ENCODE peak calls at places on chromosomes 13 and 19, in four cellular contexts. I is upper lobe of left lung, W is epithelial cell of proximal tubule, H is OCI-LY7. O is an unnamed sample.

GRCh38 chr13:30802953-30803478 is 67.7 kb downstream of the ALOX5AP start:
- DNase-seq in I (peak; percentile 93), W (no peak), H (peak; percentile 82), O (no peak)

GRCh38 chr13:87999791-88000190 is 328.6 kb downstream of the SLITRK5 start:
- DNase-seq in I (no peak), W (no peak), H (peak; percentile 3), O (no peak)

GRCh38 chr13:50453238-50453637 is 390.3 kb downstream of the DLEU7 start:
- DNase-seq in I (no peak), W (no peak), H (no peak), O (no peak)

GRCh38 chr19:4523306-4524110 is 5.2 kb upstream of the PLIN4 start:
- DNase-seq in I (peak; percentile 79), W (no peak), H (peak; percentile 33), O (no peak)

GRCh38 chr13:45447050-45447661 is 17.6 kb upstream of the COG3 start:
- DNase-seq in I (no peak), W (no peak), H (no peak), O (no peak)

GRCh38 chr19:7709932-7710460 is 8.1 kb upstream of the FCER2 start:
- DNase-seq in I (no peak), W (no peak), H (no peak), O (no peak)

GRCh38 chr13:51058461-51059167 is 52.5 kb downstream of the C13orf42 start:
- DNase-seq in I (no peak), W (no peak), H (no peak), O (no peak)

GRCh38 chr13:48153186-48153585 is 58.3 kb upstream of the MED4 start:
- DNase-seq in I (no peak), W (no peak), H (no peak), O (no peak)

GRCh38 chr13:93244141-93244917 is 17.7 kb downstream of the GPC6 start:
- DNase-seq in I (no peak), W (peak; percentile 66), H (no peak), O (no peak)

GRCh38 chr13:27455331-27455855 is 5.0 kb upstream of the MTIF3 start:
- DNase-seq in I (no peak), W (no peak), H (peak; percentile 52), O (no peak)

GRCh38 chr13:41137951-41138350 is 5.3 kb upstream of the KBTBD6 start:
- DNase-seq in I (no peak), W (peak; percentile 82), H (no peak), O (peak; percentile 61)

GRCh38 chr13:106063591-106064308 is 471.7 kb downstream of the EFNB2 start:
- DNase-seq in I (no peak), W (peak; percentile 30), H (no peak), O (peak; percentile 58)

GRCh38 chr13:36131215-36131930 is at the start of gene DCLK1:
- DNase-seq in I (peak; percentile 93), W (no peak), H (no peak), O (no peak)

GRCh38 chr13:84609716-84610115 is 727.4 kb upstream of the SLITRK1 start:
- DNase-seq in I (no peak), W (peak; percentile 88), H (no peak), O (no peak)

GRCh38 chr13:25752957-25753540 is 298.8 kb downstream of the SHISA2 start:
- DNase-seq in I (no peak), W (no peak), H (no peak), O (peak; percentile 29)

GRCh38 chr13:110380359-110381028 is 73.4 kb downstream of the COL4A2 start:
- DNase-seq in I (no peak), W (no peak), H (no peak), O (no peak)

GRCh38 chr13:64553411-64554129 is 2676.6 kb downstream of the PCDH9 start:
- DNase-seq in I (no peak), W (no peak), H (no peak), O (no peak)

GRCh38 chr13:75959861-75960481 is 323.8 kb downstream of the LMO7 start:
- DNase-seq in I (no peak), W (no peak), H (no peak), O (no peak)

GRCh38 chr13:50805805-50806204 is 37.7 kb downstream of the DLEU7 start:
- DNase-seq in I (no peak), W (no peak), H (peak; percentile 41), O (no peak)

GRCh38 chr19:40398417-40399056 is 8.6 kb upstream of the HIPK4 start:
- DNase-seq in I (peak; percentile 84), W (no peak), H (peak; percentile 67), O (no peak)

GRCh38 chr19:19615086-19615485 is 3.4 kb downstream of the PBX4 start:
- DNase-seq in I (no peak), W (no peak), H (no peak), O (no peak)

GRCh38 chr13:41608779-41609178 is 151.4 kb downstream of the RGCC start:
- DNase-seq in I (no peak), W (no peak), H (no peak), O (no peak)

GRCh38 chr19:4015705-4016402 is 8.3 kb downstream of the PIAS4 start:
- DNase-seq in I (peak; percentile 74), W (no peak), H (no peak), O (no peak)

GRCh38 chr13:25286308-25286968 is 850 bp downstream of the MTMR6 start:
- DNase-seq in I (no peak), W (no peak), H (peak; percentile 72), O (no peak)

GRCh38 chr19:34370117-34370516 is 5.1 kb downstream of the GPI start:
- DNase-seq in I (no peak), W (no peak), H (no peak), O (no peak)

GRCh38 chr13:40063743-40064142 is 408.3 kb downstream of the COG6 start:
- DNase-seq in I (no peak), W (no peak), H (no peak), O (no peak)

GRCh38 chr13:47845981-47846380 is 155.1 kb downstream of the SUCLA2 start:
- DNase-seq in I (no peak), W (no peak), H (no peak), O (no peak)

GRCh38 chr19:29926031-29926430 is 16.0 kb upstream of the URI1 start:
- DNase-seq in I (no peak), W (no peak), H (no peak), O (no peak)

GRCh38 chr19:33177417-33177976 is 16.6 kb upstream of the LRP3 start:
- DNase-seq in I (no peak), W (no peak), H (no peak), O (no peak)

GRCh38 chr19:44626067-44626624 is 12.8 kb downstream of the IGSF23 start:
- DNase-seq in I (no peak), W (peak; percentile 99), H (no peak), O (peak; percentile 85)

DNA sequence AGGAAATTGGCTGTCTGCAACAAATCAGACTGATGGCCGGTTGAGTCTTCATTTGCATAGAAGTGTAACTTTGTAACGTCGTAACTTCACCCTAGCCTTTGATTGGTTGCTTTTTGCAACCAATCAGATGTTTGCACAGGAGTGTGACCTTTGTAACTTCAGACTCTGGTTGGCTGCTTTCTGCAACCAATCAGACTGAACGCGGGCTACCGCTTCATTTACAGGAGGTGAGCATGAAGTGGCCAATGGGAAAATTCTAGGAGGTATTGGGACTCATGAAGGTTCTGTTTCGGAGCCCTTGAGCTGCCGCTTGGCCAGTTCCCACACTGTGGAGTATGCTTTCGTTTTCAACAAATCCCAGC is 441 bp upstream of the ZNF559 start:
- DNase-seq in I (no peak), W (peak; percentile 67), H (peak; percentile 91), O (peak; percentile 38)
- H3K4me3 ChIP-seq in I (peak overlapping the region; percentile 88), W (peak overlapping the region; percentile 91), H (peak overlapping the region; percentile 77), O (peak overlapping the region; percentile 74)

DNA sequence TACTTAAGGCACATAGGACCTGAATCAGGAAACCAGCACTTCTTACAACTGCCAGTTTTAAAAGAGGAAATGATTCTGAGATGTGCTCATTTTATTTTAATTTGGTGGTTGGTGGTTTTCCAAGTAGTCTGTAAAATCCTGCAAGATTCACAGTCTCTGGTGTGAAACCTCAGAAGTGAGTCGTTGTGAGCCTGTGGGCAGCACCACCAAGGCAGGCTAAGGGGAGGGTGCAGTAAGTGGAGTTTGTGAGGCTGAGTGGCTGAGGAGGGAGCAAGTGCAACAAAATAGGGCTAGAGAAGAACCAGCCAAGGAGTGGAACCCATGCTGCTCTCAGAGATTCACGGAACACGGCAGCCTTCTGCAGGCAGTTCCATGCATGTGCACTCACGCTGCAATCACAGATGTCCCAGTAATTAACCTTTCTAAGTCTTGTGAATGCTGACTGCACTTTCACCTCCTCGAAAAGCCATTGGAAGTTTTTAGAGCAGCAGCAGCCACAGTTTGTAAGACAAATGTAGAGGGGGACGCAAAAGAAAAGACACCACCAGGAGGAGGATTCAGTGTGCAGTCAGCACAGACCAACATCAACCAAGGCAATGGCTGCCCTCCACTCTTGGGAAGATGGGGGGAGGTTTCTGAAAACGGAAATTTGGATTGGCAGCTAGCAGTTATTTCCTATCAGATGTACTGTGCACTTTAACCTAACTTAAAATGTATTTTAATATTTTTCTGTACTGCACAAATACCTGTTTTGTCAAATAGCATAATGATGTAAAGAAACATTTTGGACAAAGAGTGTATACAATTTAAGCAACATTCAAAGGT is 44.9 kb downstream of the ESD start:
- DNase-seq in I (no peak), W (no peak), H (peak; percentile 65), O (no peak)
- TF ChIP-seq CTCF in I (no peak), W (no peak), H (no peak), O (no peak)

GRCh38 chr19:16457195-16457953 is 14.4 kb downstream of the EPS15L1 start:
- DNase-seq in I (no peak), W (no peak), H (no peak), O (no peak)
- H3K4me3 ChIP-seq in I (no peak overlapping the region), W (peak overlapping the region; percentile 42), H (peak overlapping the region; percentile 48), O (peak overlapping the region; percentile 18)

GRCh38 chr19:1809663-1810062 is 2.4 kb downstream of the ATP8B3 start:
- DNase-seq in I (peak; percentile 72), W (no peak), H (no peak), O (no peak)
- TF ChIP-seq CTCF in I (no peak), W (no peak), H (no peak), O (no peak)

DNA sequence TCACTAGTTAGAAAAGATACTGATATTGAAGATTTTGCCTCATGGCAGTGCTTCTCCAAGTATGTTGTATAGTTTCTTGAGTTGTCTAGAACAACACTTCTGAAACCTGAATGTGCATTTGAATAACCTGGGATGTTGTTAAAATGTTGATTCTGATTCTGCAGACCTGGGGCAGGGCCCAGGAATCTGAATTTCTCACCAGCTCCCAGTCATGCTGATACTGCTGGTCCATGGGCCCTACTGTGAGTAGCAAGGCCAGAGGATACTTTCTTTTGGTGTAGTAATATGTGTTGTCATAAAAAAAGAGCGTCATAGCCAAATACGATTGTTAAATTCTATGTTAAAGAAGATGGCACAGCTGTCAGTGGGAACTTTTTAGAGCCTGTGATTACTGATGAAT is 41.6 kb upstream of the C1QTNF9 start:
- DNase-seq in I (no peak), W (no peak), H (no peak), O (no peak)
- H3K4me3 ChIP-seq in I (no peak overlapping the region), W (peak overlapping the region; percentile 20), H (no peak overlapping the region), O (no peak overlapping the region)

GRCh38 chr19:56971230-56971629 is 130.7 kb upstream of the PEG3 start:
- DNase-seq in I (no peak), W (no peak), H (no peak), O (no peak)
- TF ChIP-seq CTCF in I (no peak), W (no peak), H (no peak), O (no peak)